ENCODE peak calls at places on chromosome 3, in four cellular contexts. One of them, this sample, is unnamed.
A peak's percentile ranks its signal among the peaks of the same experiment; 100 is the strongest.

GRCh38 chr3:53890726-53891499 is 746 bp downstream of the SELENOK start:
- DNase-seq in GM23338: peak; percentile 69
- DNase-seq in stomach: peak; percentile 57
- DNase-seq in breast epithelium: no peak
- DNase-seq in this sample: no peak

GRCh38 chr3:139109271-139109670 is 64.6 kb upstream of the PRR23C start:
- DNase-seq in breast epithelium: no peak
- DNase-seq in GM23338: no peak
- DNase-seq in stomach: no peak
- DNase-seq in this sample: no peak

GRCh38 chr3:138186803-138187295 is 252 bp upstream of the ARMC8 start:
- DNase-seq in breast epithelium: peak; percentile 84
- DNase-seq in stomach: peak; percentile 93
- DNase-seq in GM23338: peak; percentile 93
- DNase-seq in this sample: peak; percentile 91

GRCh38 chr3:117017135-117017990 is 307.8 kb downstream of the TUSC7 start:
- DNase-seq in breast epithelium: no peak
- DNase-seq in stomach: no peak
- DNase-seq in GM23338: no peak
- DNase-seq in this sample: no peak

GRCh38 chr3:5267253-5267652 is 79.7 kb downstream of the EDEM1 start:
- DNase-seq in breast epithelium: no peak
- DNase-seq in stomach: no peak
- DNase-seq in GM23338: no peak
- DNase-seq in this sample: no peak

GRCh38 chr3:183359036-183359435 is 69.4 kb downstream of the MCF2L2 start:
- DNase-seq in stomach: no peak
- DNase-seq in GM23338: no peak
- DNase-seq in breast epithelium: no peak
- DNase-seq in this sample: no peak

GRCh38 chr3:59486468-59486964 is 436.7 kb upstream of the CFAP20DC start:
- DNase-seq in stomach: no peak
- DNase-seq in breast epithelium: no peak
- DNase-seq in GM23338: no peak
- DNase-seq in this sample: no peak

GRCh38 chr3:66110840-66111239 is 72.1 kb upstream of the MAGI1 start:
- DNase-seq in GM23338: peak; percentile 65
- DNase-seq in breast epithelium: no peak
- DNase-seq in stomach: no peak
- DNase-seq in this sample: no peak

GRCh38 chr3:127064391-127065137 is 81.6 kb downstream of the PLXNA1 start:
- DNase-seq in breast epithelium: no peak
- DNase-seq in GM23338: no peak
- DNase-seq in stomach: no peak
- DNase-seq in this sample: no peak

GRCh38 chr3:127822166-127822835 is at the start of gene MGLL:
- DNase-seq in breast epithelium: no peak
- DNase-seq in stomach: peak; percentile 43
- DNase-seq in GM23338: peak; percentile 53
- DNase-seq in this sample: no peak

GRCh38 chr3:111862415-111862814 is 3.4 kb downstream of the PHLDB2 start:
- DNase-seq in breast epithelium: no peak
- DNase-seq in GM23338: no peak
- DNase-seq in stomach: no peak
- DNase-seq in this sample: no peak

GRCh38 chr3:37787027-37787868 is 74.4 kb upstream of the CTDSPL start:
- DNase-seq in breast epithelium: no peak
- DNase-seq in stomach: no peak
- DNase-seq in GM23338: no peak
- DNase-seq in this sample: no peak

GRCh38 chr3:82587174-82587573 is 825.7 kb upstream of the GBE1 start:
- DNase-seq in breast epithelium: no peak
- DNase-seq in GM23338: no peak
- DNase-seq in stomach: no peak
- DNase-seq in this sample: no peak

GRCh38 chr3:111831840-111832239 is 27.2 kb upstream of the PHLDB2 start:
- DNase-seq in breast epithelium: no peak
- DNase-seq in GM23338: no peak
- DNase-seq in stomach: no peak
- DNase-seq in this sample: no peak

GRCh38 chr3:9669720-9670432 is 20.6 kb downstream of the MTMR14 start:
- DNase-seq in breast epithelium: no peak
- DNase-seq in GM23338: no peak
- DNase-seq in stomach: peak; percentile 76
- DNase-seq in this sample: no peak

GRCh38 chr3:127639173-127640030 is 10.4 kb downstream of the PODXL2 start:
- DNase-seq in GM23338: no peak
- DNase-seq in stomach: no peak
- DNase-seq in breast epithelium: no peak
- DNase-seq in this sample: no peak

GRCh38 chr3:46971742-46972141 is 4.8 kb downstream of the CCDC12 start:
- DNase-seq in breast epithelium: no peak
- DNase-seq in stomach: no peak
- DNase-seq in GM23338: no peak
- DNase-seq in this sample: no peak

GRCh38 chr3:123449986-123450474 is 1.1 kb upstream of the ADCY5 start:
- DNase-seq in breast epithelium: no peak
- DNase-seq in GM23338: peak; percentile 84
- DNase-seq in stomach: no peak
- DNase-seq in this sample: no peak

GRCh38 chr3:129892857-129893615 is 475 bp downstream of the TMCC1 start:
- DNase-seq in stomach: no peak
- DNase-seq in breast epithelium: peak; percentile 24
- DNase-seq in GM23338: peak; percentile 83
- DNase-seq in this sample: peak; percentile 61

GRCh38 chr3:29695201-29695904 is 414.5 kb downstream of the RBMS3 start:
- DNase-seq in stomach: no peak
- DNase-seq in breast epithelium: no peak
- DNase-seq in GM23338: no peak
- DNase-seq in this sample: no peak

DNA sequence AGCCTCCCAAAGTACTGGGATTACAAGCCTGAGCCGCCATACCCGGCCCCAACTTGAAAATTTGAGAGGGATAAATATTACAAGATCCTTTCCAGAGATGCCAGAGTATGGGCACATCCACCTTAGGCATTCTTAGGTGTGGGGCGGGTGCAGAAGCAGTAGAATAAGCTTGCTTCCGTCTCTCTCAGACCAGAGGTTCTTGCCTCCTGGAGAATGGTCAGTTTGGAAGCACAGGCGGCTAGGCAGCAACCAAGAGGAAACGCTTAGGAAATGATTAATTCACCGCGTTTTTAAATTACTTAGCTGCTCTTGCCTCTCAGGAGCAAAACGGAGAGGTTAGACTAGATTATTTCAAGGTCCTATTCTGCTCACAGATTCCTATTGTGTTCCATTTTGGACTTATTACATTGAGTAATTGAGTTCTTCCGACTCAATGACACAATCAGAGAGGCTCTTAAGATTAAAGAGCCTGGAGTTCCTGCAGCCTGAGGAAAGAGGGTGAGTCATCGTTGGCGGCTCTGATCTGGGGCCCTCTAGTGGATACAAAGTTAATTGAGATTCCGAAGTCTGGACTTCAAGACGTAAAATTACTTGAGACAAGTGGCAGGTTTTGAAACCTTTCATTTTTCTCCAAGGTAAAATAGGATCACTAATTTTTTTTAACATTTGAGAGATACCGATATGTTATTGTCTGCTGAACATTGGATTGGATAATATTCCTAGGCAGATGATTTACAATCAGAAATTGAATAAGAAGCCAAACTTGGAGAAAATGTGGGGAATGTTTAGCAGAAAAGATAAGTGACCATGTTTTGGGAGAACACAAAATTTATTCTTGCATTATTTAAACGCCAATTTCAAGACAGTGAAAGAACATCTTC is 5.8 kb upstream of the TOPAZ1 start:
- DNase-seq in breast epithelium: peak; percentile 40
- DNase-seq in GM23338: peak; percentile 91
- DNase-seq in stomach: peak; percentile 63
- DNase-seq in this sample: peak; percentile 16
- TF ChIP-seq POLR2AphosphoS5 in breast epithelium: no peak
- TF ChIP-seq POLR2AphosphoS5 in GM23338: no peak
- TF ChIP-seq POLR2AphosphoS5 in stomach: no peak
- TF ChIP-seq POLR2AphosphoS5 in this sample: no peak

GRCh38 chr3:128823638-128824037 is 55.8 kb upstream of the ACAD9 start:
- DNase-seq in GM23338: no peak
- DNase-seq in stomach: peak; percentile 39
- DNase-seq in breast epithelium: no peak
- DNase-seq in this sample: no peak

GRCh38 chr3:128820252-128820839 is 59.1 kb upstream of the ACAD9 start:
- DNase-seq in breast epithelium: no peak
- DNase-seq in stomach: no peak
- DNase-seq in GM23338: no peak
- DNase-seq in this sample: no peak

GRCh38 chr3:128823008-128823407 is 56.4 kb upstream of the ACAD9 start:
- DNase-seq in breast epithelium: no peak
- DNase-seq in stomach: no peak
- DNase-seq in GM23338: no peak
- DNase-seq in this sample: no peak

GRCh38 chr3:128824132-128824850 is 55.1 kb upstream of the ACAD9 start:
- DNase-seq in GM23338: no peak
- DNase-seq in stomach: no peak
- DNase-seq in breast epithelium: no peak
- DNase-seq in this sample: no peak
- TF ChIP-seq POLR2AphosphoS5 in GM23338: no peak
- TF ChIP-seq POLR2AphosphoS5 in stomach: no peak
- TF ChIP-seq POLR2AphosphoS5 in breast epithelium: no peak
- TF ChIP-seq POLR2AphosphoS5 in this sample: no peak

GRCh38 chr3:98563661-98564281 is 29.6 kb downstream of the CPOX start:
- DNase-seq in breast epithelium: no peak
- DNase-seq in stomach: no peak
- DNase-seq in GM23338: no peak
- DNase-seq in this sample: no peak

GRCh38 chr3:98565237-98565643 is 28.2 kb downstream of the CPOX start:
- DNase-seq in GM23338: no peak
- DNase-seq in breast epithelium: no peak
- DNase-seq in stomach: no peak
- DNase-seq in this sample: no peak

GRCh38 chr3:98565843-98566242 is 27.6 kb downstream of the CPOX start:
- DNase-seq in stomach: no peak
- DNase-seq in GM23338: no peak
- DNase-seq in breast epithelium: no peak
- DNase-seq in this sample: no peak

GRCh38 chr3:98561727-98562521 is 30.1 kb downstream of the GPR15 start:
- DNase-seq in GM23338: no peak
- DNase-seq in breast epithelium: no peak
- DNase-seq in stomach: no peak
- DNase-seq in this sample: no peak

DNA sequence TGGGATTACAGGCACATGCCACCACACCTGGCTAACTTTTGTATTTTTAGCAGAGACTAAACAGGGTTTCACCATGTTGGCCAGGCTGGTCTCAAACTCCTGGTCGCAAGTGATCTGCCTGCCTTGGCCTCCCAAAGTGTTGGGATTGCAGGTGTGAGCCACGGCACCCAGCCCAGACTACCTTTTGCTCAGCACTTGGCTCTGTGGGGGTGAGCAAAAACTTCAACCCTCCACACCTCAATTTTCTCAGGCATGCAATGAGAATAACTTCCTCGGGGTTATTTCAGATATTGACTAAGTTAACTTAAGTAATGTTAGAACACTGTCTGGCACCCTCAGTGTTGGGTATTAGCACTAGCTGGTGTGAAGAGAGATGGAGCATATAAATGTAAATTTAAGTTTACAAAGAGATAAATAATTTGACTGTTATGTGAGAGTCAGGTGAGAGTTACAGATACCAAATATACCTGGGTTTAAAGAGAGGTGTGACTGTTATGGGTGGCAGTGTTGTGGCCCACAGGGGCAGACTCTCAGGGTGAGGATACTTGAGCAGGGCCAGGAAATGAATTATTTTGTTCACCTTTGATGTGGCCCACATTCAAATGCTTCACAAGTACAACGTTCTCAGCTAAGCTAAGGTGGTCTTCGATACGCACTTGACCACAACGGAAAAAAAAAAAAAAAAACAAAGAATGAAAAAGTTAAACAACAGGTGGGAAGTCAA is 29.0 kb downstream of the CPOX start:
- DNase-seq in GM23338: no peak
- DNase-seq in breast epithelium: no peak
- DNase-seq in stomach: no peak
- DNase-seq in this sample: no peak
- TF ChIP-seq POLR2AphosphoS5 in GM23338: no peak
- TF ChIP-seq POLR2AphosphoS5 in breast epithelium: no peak
- TF ChIP-seq POLR2AphosphoS5 in stomach: no peak
- TF ChIP-seq POLR2AphosphoS5 in this sample: peak; percentile 27

DNA sequence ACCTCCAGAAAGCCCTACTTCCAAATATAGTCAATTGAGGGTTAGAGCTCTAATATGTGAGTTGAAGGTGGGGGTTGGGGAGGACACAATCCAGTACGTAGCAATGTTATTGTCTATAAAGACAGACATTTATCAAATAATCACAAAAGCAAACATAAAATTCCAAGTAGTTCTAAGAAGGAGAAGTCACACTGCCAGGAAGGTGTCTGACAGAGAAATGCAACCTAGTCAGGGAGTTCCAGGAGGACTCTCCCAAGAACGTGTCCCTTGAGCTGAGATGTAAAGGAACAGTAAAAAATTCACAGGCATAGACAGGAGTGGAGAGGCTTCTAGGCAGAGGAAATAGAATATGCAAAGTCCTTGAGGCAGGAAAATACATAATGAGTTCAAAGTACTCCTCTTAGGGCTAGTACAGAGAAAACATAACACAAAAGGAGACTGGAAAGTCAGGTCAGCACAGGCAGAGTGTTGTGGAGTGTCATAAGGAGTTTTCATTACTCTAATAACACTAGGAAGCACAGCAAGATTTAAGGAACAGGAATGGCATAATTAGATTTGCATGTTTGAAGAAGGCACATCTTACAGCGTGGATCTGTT is 277.6 kb upstream of the STT3B start:
- DNase-seq in GM23338: no peak
- DNase-seq in breast epithelium: no peak
- DNase-seq in stomach: no peak
- DNase-seq in this sample: no peak
- TF ChIP-seq POLR2AphosphoS5 in GM23338: no peak
- TF ChIP-seq POLR2AphosphoS5 in breast epithelium: no peak
- TF ChIP-seq POLR2AphosphoS5 in stomach: no peak
- TF ChIP-seq POLR2AphosphoS5 in this sample: no peak

This sample was measured in GM12892.